ENCODE peak calls at places on chromosome 2, in five cellular contexts. V is K562, P is A549, K is HepG2, Y is endothelial cell of umbilical vein. L is an unnamed sample.
A peak's percentile ranks its signal among the peaks of the same experiment; 100 is the strongest.

GRCh38 chr2:86219896-86220295 is 20.6 kb downstream of the MRPL35 start:
- DNase-seq in V (no peak), P (no peak), K (no peak), Y (no peak), L (no peak)

GRCh38 chr2:207188601-207189000 is 22.9 kb upstream of the KLF7 start:
- DNase-seq in V (no peak), P (no peak), K (no peak), Y (peak; percentile 72), L (no peak)

GRCh38 chr2:193371200-193371599 is 1176.5 kb upstream of the TMEFF2 start:
- DNase-seq in V (no peak), P (no peak), K (no peak), Y (no peak), L (no peak)

GRCh38 chr2:43328157-43328556 is 101.8 kb upstream of the ZFP36L2 start:
- DNase-seq in V (no peak), P (no peak), K (no peak), Y (no peak), L (no peak)

GRCh38 chr2:145593991-145594702 is 1074.2 kb upstream of the ZEB2 start:
- DNase-seq in V (peak; percentile 52), P (peak; percentile 3), K (no peak), Y (peak; percentile 87), L (no peak)

GRCh38 chr2:45458909-45459563 is 152.0 kb downstream of the SRBD1 start:
- DNase-seq in V (peak; percentile 27), P (peak; percentile 33), K (peak; percentile 19), Y (peak; percentile 68), L (peak; percentile 65)

GRCh38 chr2:26610504-26611335 is 30.4 kb downstream of the CIB4 start:
- DNase-seq in V (no peak), P (no peak), K (peak; percentile 36), Y (no peak), L (no peak)

GRCh38 chr2:221060335-221060734 is 511.8 kb downstream of the EPHA4 start:
- DNase-seq in V (no peak), P (no peak), K (no peak), Y (no peak), L (no peak)

GRCh38 chr2:25219621-25220020 is 51.2 kb upstream of the POMC start:
- DNase-seq in V (no peak), P (no peak), K (no peak), Y (no peak), L (no peak)

GRCh38 chr2:43852196-43852730 is 13.5 kb downstream of the ABCG8 start:
- DNase-seq in V (peak; percentile 1), P (no peak), K (no peak), Y (no peak), L (no peak)

GRCh38 chr2:26068602-26069298 is 34.9 kb downstream of the RAB10 start:
- DNase-seq in V (peak; percentile 79), P (peak; percentile 71), K (peak; percentile 56), Y (peak; percentile 86), L (peak; percentile 95)

GRCh38 chr2:106805716-106806115 is 80.3 kb downstream of the ST6GAL2 start:
- DNase-seq in V (no peak), P (no peak), K (no peak), Y (no peak), L (no peak)

GRCh38 chr2:136057802-136058140 is 60.2 kb downstream of the CXCR4 start:
- DNase-seq in V (no peak), P (no peak), K (no peak), Y (no peak), L (peak; percentile 75)

GRCh38 chr2:117858892-117859531 is 44.5 kb downstream of the DDX18 start:
- DNase-seq in V (no peak), P (no peak), K (no peak), Y (no peak), L (no peak)

GRCh38 chr2:171228826-171229225 is 68.1 kb upstream of the TLK1 start:
- DNase-seq in V (no peak), P (no peak), K (no peak), Y (no peak), L (no peak)

GRCh38 chr2:230472619-230473018 is 56.6 kb downstream of the SP100 start:
- DNase-seq in V (no peak), P (no peak), K (no peak), Y (peak; percentile 4), L (peak; percentile 67)

GRCh38 chr2:189328451-189329249 is 112.6 kb upstream of the WDR75 start:
- DNase-seq in V (no peak), P (no peak), K (no peak), Y (peak; percentile 93), L (no peak)

GRCh38 chr2:74884118-74884517 is 50.2 kb downstream of the HK2 start:
- DNase-seq in V (no peak), P (no peak), K (no peak), Y (no peak), L (peak; percentile 76)

GRCh38 chr2:161112885-161113284 is 47.3 kb upstream of the TANK start:
- DNase-seq in V (no peak), P (no peak), K (no peak), Y (no peak), L (no peak)

GRCh38 chr2:238864207-238865014 is 16.5 kb downstream of the TWIST2 start:
- DNase-seq in V (peak; percentile 10), P (peak; percentile 98), K (peak; percentile 98), Y (peak; percentile 96), L (peak; percentile 78)

GRCh38 chr2:145012214-145012670 is 492.3 kb upstream of the ZEB2 start:
- DNase-seq in V (no peak), P (no peak), K (no peak), Y (peak; percentile 91), L (no peak)

GRCh38 chr2:60411295-60411694 is 142.2 kb downstream of the BCL11A start:
- DNase-seq in V (no peak), P (no peak), K (no peak), Y (no peak), L (peak; percentile 59)

GRCh38 chr2:45315881-45316280 is 295.2 kb downstream of the SRBD1 start:
- DNase-seq in V (no peak), P (no peak), K (no peak), Y (peak; percentile 48), L (no peak)

GRCh38 chr2:76861708-76862107 is 660.5 kb downstream of the LRRTM4 start:
- DNase-seq in V (no peak), P (no peak), K (no peak), Y (no peak), L (peak; percentile 22)

GRCh38 chr2:58539973-58540372 is 298.8 kb upstream of the FANCL start:
- DNase-seq in V (no peak), P (no peak), K (no peak), Y (no peak), L (no peak)

GRCh38 chr2:216516730-216517350 is 18.2 kb downstream of the RPL37A start:
- DNase-seq in V (peak; percentile 38), P (peak; percentile 62), K (no peak), Y (peak; percentile 66), L (peak; percentile 70)

GRCh38 chr2:144693179-144693578 is 173.3 kb upstream of the ZEB2 start:
- DNase-seq in V (no peak), P (no peak), K (no peak), Y (no peak), L (no peak)

GRCh38 chr2:196233808-196234501 is 62.6 kb upstream of the STK17B start:
- DNase-seq in V (no peak), P (no peak), K (no peak), Y (peak; percentile 28), L (peak; percentile 95)

GRCh38 chr2:98615481-98615880 is 7.1 kb downstream of the UNC50 start:
- DNase-seq in V (no peak), P (no peak), K (no peak), Y (no peak), L (peak; percentile 44)

GRCh38 chr2:19187323-19188020 is 171.0 kb downstream of the OSR1 start:
- DNase-seq in V (no peak), P (no peak), K (no peak), Y (no peak), L (no peak)

GRCh38 chr2:227152093-227152766 is 11.8 kb downstream of the COL4A4 start:
- DNase-seq in V (no peak), P (no peak), K (no peak), Y (no peak), L (no peak)

GRCh38 chr2:235666240-235666781 is 172.5 kb downstream of the AGAP1 start:
- DNase-seq in V (no peak), P (peak; percentile 54), K (peak; percentile 77), Y (peak; percentile 74), L (peak; percentile 33)

DNA sequence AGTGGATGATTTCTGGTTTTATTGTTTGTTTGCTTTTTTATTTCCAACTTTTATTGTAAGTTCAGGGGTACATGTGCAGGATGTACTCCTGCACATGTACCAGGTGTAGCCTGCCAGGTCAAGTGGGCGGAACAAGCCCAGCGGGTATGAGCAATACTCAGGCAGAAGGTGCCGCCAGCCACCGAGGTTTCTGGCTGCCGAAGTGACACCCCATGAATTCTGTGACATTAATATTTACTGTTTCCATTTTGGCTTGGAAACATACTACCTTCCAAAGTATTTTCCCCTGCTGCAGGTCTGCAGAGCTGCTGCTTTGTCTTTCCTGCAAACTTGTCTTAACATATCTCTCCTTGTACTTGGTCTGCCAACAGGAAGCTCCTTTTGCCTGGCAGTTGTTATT is 78.5 kb downstream of the PTPN4 start:
- DNase-seq in V (no peak), P (no peak), K (no peak), Y (no peak), L (no peak)
- TF ChIP-seq MYC in V (no peak), P (no peak), K (no peak), Y (no peak), L (no peak)

GRCh38 chr2:173829727-173830126 is 135.4 kb downstream of the SP3 start:
- DNase-seq in V (no peak), P (no peak), K (no peak), Y (no peak), L (no peak)
- H3K4me3 ChIP-seq in V (no peak overlapping the region), P (no peak overlapping the region), K (no peak overlapping the region), Y (no peak overlapping the region), L (no peak overlapping the region)

DNA sequence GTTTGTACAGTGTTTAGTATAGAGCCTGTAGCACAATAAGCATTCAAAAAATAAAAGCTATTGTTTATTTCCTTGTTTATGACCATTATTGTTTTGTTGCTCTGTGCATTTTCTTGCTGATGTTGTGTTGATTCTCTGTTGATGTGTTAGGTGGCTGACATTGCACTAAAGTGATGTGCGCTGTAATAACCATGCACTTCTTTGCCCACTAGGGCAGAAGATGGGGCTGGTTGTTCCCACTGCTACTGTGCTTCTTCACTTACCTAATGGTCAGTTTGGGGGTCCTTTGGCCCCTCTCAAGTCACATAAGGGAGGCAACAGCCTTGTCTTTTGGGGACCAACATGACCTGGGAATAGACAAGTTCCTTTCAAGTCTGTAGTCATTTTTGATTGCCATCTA is 6.0 kb downstream of the SCG2 start:
- DNase-seq in V (no peak), P (no peak), K (no peak), Y (no peak), L (no peak)
- TF ChIP-seq CTCF in V (no peak), P (no peak), K (no peak), Y (no peak), L (no peak)

DNA sequence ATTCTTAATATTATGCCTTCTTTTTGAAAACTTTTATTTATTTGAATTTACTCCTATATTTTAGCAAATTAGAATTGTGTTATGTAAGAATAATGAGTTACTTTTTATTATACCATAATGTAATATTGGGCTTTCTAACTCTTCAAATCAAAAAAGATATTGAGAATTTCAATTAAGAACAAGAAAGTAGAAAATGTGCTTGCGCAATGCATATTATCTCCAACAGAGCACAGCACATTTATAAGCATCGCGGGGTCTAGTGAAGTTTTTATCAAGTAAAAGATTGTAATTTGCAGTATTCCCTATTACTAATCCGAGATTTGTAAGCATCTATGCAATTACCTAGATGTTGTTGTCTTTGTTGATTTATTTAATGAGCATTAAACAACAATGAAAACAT is 829.1 kb upstream of the CNTNAP5 start:
- DNase-seq in V (no peak), P (no peak), K (no peak), Y (no peak), L (no peak)
- TF ChIP-seq MYC in V (no peak), P (no peak), K (no peak), Y (no peak), L (no peak)

GRCh38 chr2:128686498-128686861 is 367.8 kb upstream of the HS6ST1 start:
- DNase-seq in V (no peak), P (no peak), K (no peak), Y (no peak), L (peak; percentile 58)
- H3K4me3 ChIP-seq in V (no peak overlapping the region), P (no peak overlapping the region), K (no peak overlapping the region), Y (no peak overlapping the region), L (no peak overlapping the region)